ENCODE peak calls at places on chromosomes 4 and X, in ten cellular contexts. M, J, K, P, E, I, X, Q, L and G are unnamed samples. For H3K4me1, the result is how much of the 10 kb centered on the place peaks cover.

GRCh38 chr4:59973496-59973895 is 1226.6 kb upstream of the ADGRL3 start:
- DNase-seq in M (no peak), J (no peak), K (no peak), P (no peak), E (no peak), I (no peak), X (no peak), Q (no peak), L (no peak), G (no peak)

GRCh38 chrX:8049827-8050226 is 121.2 kb downstream of the VCX2 start:
- DNase-seq in M (no peak), J (no peak), K (no peak), P (no peak), E (no peak), I (no peak), X (no peak), Q (no peak), L (no peak), G (no peak)

GRCh38 chrX:2707334-2707760 is 16.3 kb downstream of the CD99 start:
- DNase-seq in M (peak), J (peak), K (peak), P (peak), E (peak), I (peak), X (peak), Q (peak), L (peak), G (peak)

GRCh38 chr4:76764251-76764650 is 133.7 kb downstream of the SOWAHB start:
- DNase-seq in M (no peak), J (no peak), K (no peak), P (no peak), E (no peak), I (no peak), X (no peak), Q (no peak), L (no peak), G (no peak)

GRCh38 chrX:123962006-123962485 is 540 bp downstream of the STAG2 start:
- DNase-seq in M (no peak), J (no peak), K (no peak), P (no peak), E (no peak), I (no peak), X (no peak), Q (no peak), L (no peak), G (no peak)

GRCh38 chr4:156391297-156391653 is 437.6 kb upstream of the CTSO start:
- DNase-seq in M (no peak), J (no peak), K (no peak), P (no peak), E (no peak), I (no peak), X (no peak), Q (no peak), L (no peak), G (no peak)

GRCh38 chr4:183607894-183608293 is 51.1 kb downstream of the RWDD4 start:
- DNase-seq in M (no peak), J (no peak), K (no peak), P (no peak), E (no peak), I (no peak), X (no peak), Q (no peak), L (no peak), G (no peak)

GRCh38 chrX:35699642-35700041 is 98.5 kb upstream of the MAGEB16 start:
- DNase-seq in M (no peak), J (no peak), K (no peak), P (no peak), E (no peak), I (no peak), X (no peak), Q (no peak), L (no peak), G (no peak)

GRCh38 chr4:125728568-125728967 is 413.8 kb downstream of the FAT4 start:
- DNase-seq in M (no peak), J (no peak), K (no peak), P (peak), E (no peak), I (peak), X (no peak), Q (no peak), L (no peak), G (no peak)

GRCh38 chr4:7947927-7948326 is 8.3 kb upstream of the AFAP1 start:
- DNase-seq in M (no peak), J (no peak), K (no peak), P (no peak), E (no peak), I (no peak), X (no peak), Q (no peak), L (no peak), G (no peak)

GRCh38 chr4:168755643-168756482 is 254.2 kb downstream of the CBR4 start:
- DNase-seq in M (no peak), J (no peak), K (no peak), P (no peak), E (no peak), I (no peak), X (no peak), Q (no peak), L (no peak), G (no peak)

GRCh38 chr4:150906987-150907633 is 108.0 kb downstream of the LRBA start:
- DNase-seq in M (no peak), J (no peak), K (no peak), P (no peak), E (no peak), I (no peak), X (no peak), Q (no peak), L (no peak), G (no peak)

GRCh38 chrX:3159995-3160715 is 118.9 kb downstream of the ARSF start:
- DNase-seq in M (no peak), J (no peak), K (no peak), P (no peak), E (no peak), I (no peak), X (no peak), Q (no peak), L (no peak), G (no peak)

GRCh38 chrX:19953145-19953544 is 37.7 kb downstream of the BCLAF3 start:
- DNase-seq in M (no peak), J (no peak), K (no peak), P (no peak), E (no peak), I (no peak), X (no peak), Q (no peak), L (no peak), G (no peak)

GRCh38 chr4:186104895-186105720 is 604 bp downstream of the FAM149A start:
- DNase-seq in M (peak), J (no peak), K (peak), P (peak), E (no peak), I (no peak), X (peak), Q (no peak), L (peak), G (peak)

GRCh38 chr4:168218663-168219062 is 99.9 kb downstream of the DDX60 start:
- DNase-seq in M (no peak), J (no peak), K (no peak), P (no peak), E (no peak), I (peak), X (no peak), Q (no peak), L (no peak), G (no peak)

GRCh38 chr4:8115916-8116315 is 42.7 kb downstream of the ABLIM2 start:
- DNase-seq in M (no peak), J (no peak), K (no peak), P (no peak), E (no peak), I (no peak), X (no peak), Q (no peak), L (no peak), G (no peak)

GRCh38 chrX:38864165-38864564 is 62.9 kb downstream of the MID1IP1 start:
- DNase-seq in M (no peak), J (no peak), K (no peak), P (no peak), E (no peak), I (no peak), X (no peak), Q (no peak), L (no peak), G (no peak)

GRCh38 chr4:91325495-91325894 is 978.3 kb upstream of the GRID2 start:
- DNase-seq in M (no peak), J (no peak), K (peak), P (no peak), E (no peak), I (no peak), X (peak), Q (no peak), L (no peak), G (peak)

GRCh38 chr4:147933316-147933715 is 201.4 kb downstream of the ARHGAP10 start:
- DNase-seq in M (no peak), J (no peak), K (no peak), P (no peak), E (no peak), I (no peak), X (no peak), Q (no peak), L (no peak), G (no peak)

GRCh38 chrX:64206556-64207162 is 1.2 kb upstream of the AMER1 start:
- DNase-seq in M (no peak), J (peak), K (no peak), P (no peak), E (no peak), I (peak), X (no peak), Q (no peak), L (peak), G (no peak)

GRCh38 chr4:7167706-7168105 is 24.6 kb upstream of the SORCS2 start:
- DNase-seq in M (peak), J (no peak), K (peak), P (peak), E (no peak), I (no peak), X (no peak), Q (no peak), L (no peak), G (peak)

GRCh38 chr4:23084559-23085248 is 392.0 kb downstream of the GBA3 start:
- DNase-seq in M (no peak), J (no peak), K (no peak), P (no peak), E (no peak), I (no peak), X (no peak), Q (no peak), L (no peak), G (no peak)

GRCh38 chr4:67983333-67983732 is 20.0 kb upstream of the TMPRSS11A start:
- DNase-seq in M (no peak), J (no peak), K (no peak), P (no peak), E (no peak), I (no peak), X (no peak), Q (no peak), L (no peak), G (no peak)

GRCh38 chr4:6501171-6501570 is 28.8 kb upstream of the PPP2R2C start:
- DNase-seq in M (peak), J (no peak), K (no peak), P (no peak), E (peak), I (no peak), X (no peak), Q (no peak), L (no peak), G (no peak)

GRCh38 chr4:153023692-153024394 is 87.7 kb downstream of the FHDC1 start:
- DNase-seq in M (no peak), J (no peak), K (no peak), P (no peak), E (no peak), I (no peak), X (no peak), Q (no peak), L (no peak), G (no peak)

GRCh38 chrX:150094996-150095395 is 156.7 kb upstream of the EOLA2 start:
- DNase-seq in M (no peak), J (no peak), K (no peak), P (no peak), E (no peak), I (no peak), X (no peak), Q (no peak), L (no peak), G (no peak)

GRCh38 chr4:15878011-15878410 is 60.5 kb downstream of the FGFBP1 start:
- DNase-seq in M (no peak), J (no peak), K (no peak), P (no peak), E (no peak), I (no peak), X (no peak), Q (no peak), L (no peak), G (no peak)

GRCh38 chr4:168636506-168637176 is 139.8 kb downstream of the PALLD start:
- DNase-seq in M (no peak), J (no peak), K (no peak), P (no peak), E (no peak), I (peak), X (no peak), Q (no peak), L (no peak), G (no peak)

GRCh38 chrX:97685753-97686152 is 802.0 kb downstream of the RPA4 start:
- DNase-seq in M (no peak), J (no peak), K (peak), P (no peak), E (no peak), I (no peak), X (no peak), Q (no peak), L (peak), G (peak)

GRCh38 chrX:149152941-149153340 is 352.2 kb downstream of the IDS start:
- DNase-seq in M (no peak), J (no peak), K (no peak), P (no peak), E (no peak), I (no peak), X (no peak), Q (no peak), L (no peak), G (no peak)

GRCh38 chr4:182297659-182298058 is 54.5 kb downstream of the TENM3 start:
- DNase-seq in M (no peak), J (no peak), K (no peak), P (no peak), E (peak), I (no peak), X (no peak), Q (no peak), L (no peak), G (no peak)

GRCh38 chrX:57905141-57905540 is 5.1 kb downstream of the ZXDA start:
- DNase-seq in M (no peak), J (no peak), K (no peak), P (no peak), E (no peak), I (no peak), X (no peak), Q (no peak), L (no peak), G (no peak)

GRCh38 chr4:106286611-106287010 is 29.4 kb downstream of the TBCK start:
- DNase-seq in M (no peak), J (no peak), K (no peak), P (no peak), E (no peak), I (no peak), X (no peak), Q (no peak), L (no peak), G (no peak)

GRCh38 chr4:173012608-173013007 is 156.0 kb upstream of the GALNT7 start:
- DNase-seq in M (no peak), J (no peak), K (no peak), P (no peak), E (no peak), I (no peak), X (no peak), Q (no peak), L (no peak), G (no peak)

GRCh38 chr4:82519776-82520175 is 42.0 kb downstream of the TMEM150C start:
- DNase-seq in M (no peak), J (no peak), K (no peak), P (no peak), E (no peak), I (no peak), X (no peak), Q (no peak), L (no peak), G (no peak)

GRCh38 chr4:26878729-26879415 is 18.2 kb downstream of the STIM2 start:
- DNase-seq in M (no peak), J (no peak), K (no peak), P (no peak), E (no peak), I (no peak), X (no peak), Q (no peak), L (no peak), G (no peak)

GRCh38 chr4:111979921-111980320 is 165.3 kb upstream of the FAM241A start:
- DNase-seq in M (no peak), J (no peak), K (no peak), P (no peak), E (no peak), I (no peak), X (no peak), Q (no peak), L (no peak), G (no peak)

GRCh38 chr4:118770741-118771187 is 65.2 kb downstream of the SEC24D start:
- DNase-seq in M (no peak), J (no peak), K (no peak), P (no peak), E (no peak), I (no peak), X (no peak), Q (no peak), L (no peak), G (no peak)

GRCh38 chr4:182842991-182843390 is 74.2 kb downstream of the DCTD start:
- DNase-seq in M (no peak), J (no peak), K (no peak), P (no peak), E (no peak), I (no peak), X (no peak), Q (no peak), L (no peak), G (no peak)

DNA sequence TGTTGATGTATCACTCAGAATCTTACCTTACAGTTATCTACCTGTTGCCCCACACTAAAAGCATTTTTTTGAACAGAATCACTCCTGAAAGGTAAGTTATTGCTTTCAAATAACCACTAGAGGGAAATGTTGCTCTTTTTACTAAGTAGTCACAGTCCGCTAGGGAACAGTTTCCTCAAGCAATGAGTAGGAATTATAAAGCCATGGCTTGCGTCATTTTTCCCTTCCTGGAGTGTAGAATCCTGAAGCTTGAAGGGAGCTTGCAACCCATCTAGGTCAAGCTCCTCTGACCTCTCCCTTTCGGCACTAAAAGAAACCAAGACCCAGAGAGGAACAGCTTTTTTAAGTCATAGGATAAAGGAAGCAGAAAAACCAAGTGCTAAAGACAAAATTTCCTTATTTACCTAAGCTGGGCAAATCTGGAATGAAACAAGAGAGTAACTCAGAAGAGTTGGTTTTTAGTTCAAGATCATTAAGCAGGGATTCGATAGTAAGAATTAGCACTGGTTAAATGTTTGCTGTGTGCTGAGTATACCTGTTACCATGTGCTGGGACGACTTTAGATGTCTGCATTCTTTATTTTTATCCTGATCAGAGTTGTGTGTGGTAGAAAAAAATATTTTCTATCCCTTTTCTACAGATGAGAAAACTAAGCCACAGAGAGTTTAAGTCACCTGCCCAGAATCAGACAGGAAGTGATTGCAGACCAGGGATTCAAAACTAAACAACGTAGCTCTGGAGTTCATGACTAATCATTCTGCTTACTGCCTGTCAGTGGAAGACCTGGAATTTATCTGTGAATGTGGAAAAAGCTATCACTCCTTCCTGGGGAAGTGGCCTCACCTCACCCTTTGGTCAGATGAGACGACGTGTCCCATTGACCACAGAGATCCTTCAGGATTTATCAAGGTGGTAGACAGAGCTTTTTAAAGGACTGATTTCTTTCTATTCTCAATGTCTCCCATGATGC is 631.5 kb downstream of the RAB28 start:
- DNase-seq in M (peak), J (no peak), K (no peak), P (peak), E (no peak), I (peak), X (no peak), Q (no peak), L (no peak), G (no peak)
- TF ChIP-seq CTCF in M (peak), J (peak), K (peak), P (peak), E (peak), I (peak), X (peak), Q (no peak), L (peak), G (no peak)

DNA sequence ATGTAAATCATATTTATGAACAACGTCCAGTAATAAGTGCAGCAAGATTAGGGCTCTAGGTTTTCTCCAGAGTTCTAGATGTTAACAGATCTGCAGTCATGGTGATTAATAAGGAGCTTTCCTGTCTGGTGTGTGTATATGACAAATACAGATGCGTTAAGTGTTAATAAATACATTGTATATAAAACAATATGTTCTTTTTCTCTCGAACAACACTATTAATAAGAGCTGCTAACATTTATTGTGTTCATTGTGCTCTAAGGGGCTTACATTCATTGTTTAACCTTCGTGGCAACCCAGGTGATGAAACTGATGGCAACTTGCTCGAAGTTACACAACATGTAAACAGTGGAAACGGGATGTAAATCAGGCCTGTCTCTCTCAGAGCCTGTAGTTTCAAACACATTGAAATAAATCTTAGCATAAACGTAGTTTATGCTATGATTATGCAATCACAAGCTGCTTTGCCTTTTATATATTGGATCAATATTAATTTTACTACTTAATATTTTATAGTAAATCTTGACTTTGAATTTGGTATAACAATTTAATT is 547 bp upstream of the CLGN start:
- DNase-seq in M (no peak), J (no peak), K (no peak), P (no peak), E (no peak), I (no peak), X (no peak), Q (no peak), L (no peak), G (no peak)
- H3K27ac ChIP-seq in M (no peak), J (peak), K (no peak), P (no peak), E (no peak), I (peak), X (no peak), Q (no peak), L (peak), G (no peak)

GRCh38 chrX:12673487-12673886 is 117.7 kb upstream of the PRPS2 start:
- DNase-seq in M (no peak), J (no peak), K (no peak), P (no peak), E (no peak), I (no peak), X (no peak), Q (no peak), L (no peak), G (no peak)
- H3K4me1 ChIP-seq in M (under half), J (under half), K (under half), P (under half), E (under half), I (under half), X (under half), Q (under half), L (under half), G (under half)

DNA sequence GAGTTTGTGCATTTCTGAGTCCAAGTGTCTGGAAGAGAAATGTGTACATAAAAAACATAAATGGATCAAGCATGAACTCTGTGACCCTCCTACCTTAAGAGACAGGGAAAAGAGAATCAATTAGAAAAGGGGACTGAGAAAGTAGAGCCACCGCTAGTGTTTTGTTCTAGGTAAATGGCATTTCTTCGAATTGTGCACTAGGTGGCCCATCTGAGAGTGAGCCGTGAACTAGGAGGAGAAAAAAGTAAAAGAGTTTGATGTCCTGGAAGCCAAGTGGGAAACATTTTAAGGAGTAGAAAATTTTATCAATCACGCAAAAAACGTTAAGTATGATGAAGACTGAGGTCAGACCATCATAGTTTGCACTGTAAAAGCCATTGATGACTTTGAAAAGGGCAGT is 55.1 kb downstream of the NAF1 start:
- DNase-seq in M (no peak), J (no peak), K (no peak), P (no peak), E (no peak), I (no peak), X (no peak), Q (no peak), L (no peak), G (no peak)
- TF ChIP-seq CTCF in M (peak), J (no peak), K (peak), P (peak), E (no peak), I (no peak), X (no peak), Q (no peak), L (peak), G (no peak)